ENCODE peak calls at places on chromosomes 13 and 19, in eight cellular contexts. One of them, this sample, is unnamed. For H3K9me3, the result is how much of the 10 kb centered on the place peaks cover.

GRCh38 chr13:29713841-29714240 is 118.4 kb upstream of the SLC7A1 start:
- DNase-seq in neuronal stem cell: no peak
- DNase-seq in IMR-90: peak
- DNase-seq in thoracic aorta: no peak
- DNase-seq in kidney: no peak
- DNase-seq in heart right ventricle: no peak
- DNase-seq in stomach: no peak
- DNase-seq in left ventricle myocardium inferior: no peak
- DNase-seq in this sample: no peak

GRCh38 chr13:112525306-112525945 is 62.5 kb downstream of the TUBGCP3 start:
- DNase-seq in kidney: no peak
- DNase-seq in neuronal stem cell: no peak
- DNase-seq in stomach: no peak
- DNase-seq in left ventricle myocardium inferior: no peak
- DNase-seq in thoracic aorta: no peak
- DNase-seq in IMR-90: peak
- DNase-seq in heart right ventricle: no peak
- DNase-seq in this sample: no peak

GRCh38 chr19:917323-918151 is at the start of gene KISS1R:
- DNase-seq in IMR-90: peak
- DNase-seq in left ventricle myocardium inferior: no peak
- DNase-seq in kidney: no peak
- DNase-seq in thoracic aorta: no peak
- DNase-seq in stomach: peak
- DNase-seq in heart right ventricle: no peak
- DNase-seq in neuronal stem cell: peak
- DNase-seq in this sample: no peak

GRCh38 chr19:41753936-41754529 is 1.3 kb upstream of the CEACAM6 start:
- DNase-seq in neuronal stem cell: peak
- DNase-seq in thoracic aorta: no peak
- DNase-seq in left ventricle myocardium inferior: no peak
- DNase-seq in IMR-90: peak
- DNase-seq in heart right ventricle: peak
- DNase-seq in kidney: no peak
- DNase-seq in stomach: peak
- DNase-seq in this sample: no peak

GRCh38 chr19:3285647-3286176 is 61.3 kb downstream of the CELF5 start:
- DNase-seq in IMR-90: no peak
- DNase-seq in stomach: no peak
- DNase-seq in thoracic aorta: no peak
- DNase-seq in heart right ventricle: no peak
- DNase-seq in kidney: peak
- DNase-seq in neuronal stem cell: peak
- DNase-seq in left ventricle myocardium inferior: no peak
- DNase-seq in this sample: no peak

GRCh38 chr13:64278493-64278892 is 2862.8 kb upstream of the PCDH20 start:
- DNase-seq in stomach: no peak
- DNase-seq in thoracic aorta: no peak
- DNase-seq in kidney: no peak
- DNase-seq in heart right ventricle: no peak
- DNase-seq in left ventricle myocardium inferior: no peak
- DNase-seq in neuronal stem cell: no peak
- DNase-seq in IMR-90: peak
- DNase-seq in this sample: no peak

GRCh38 chr19:16025108-16026101 is 50.9 kb upstream of the TPM4 start:
- DNase-seq in stomach: peak
- DNase-seq in neuronal stem cell: no peak
- DNase-seq in IMR-90: peak
- DNase-seq in thoracic aorta: no peak
- DNase-seq in kidney: no peak
- DNase-seq in left ventricle myocardium inferior: no peak
- DNase-seq in heart right ventricle: no peak
- DNase-seq in this sample: no peak

GRCh38 chr19:47239610-47240296 is 8.8 kb upstream of the BBC3 start:
- DNase-seq in heart right ventricle: no peak
- DNase-seq in left ventricle myocardium inferior: peak
- DNase-seq in stomach: peak
- DNase-seq in kidney: peak
- DNase-seq in neuronal stem cell: no peak
- DNase-seq in thoracic aorta: no peak
- DNase-seq in IMR-90: peak
- DNase-seq in this sample: no peak

GRCh38 chr13:28530729-28531194 is 35.8 kb upstream of the FLT1 start:
- DNase-seq in neuronal stem cell: no peak
- DNase-seq in kidney: peak
- DNase-seq in heart right ventricle: no peak
- DNase-seq in left ventricle myocardium inferior: no peak
- DNase-seq in IMR-90: no peak
- DNase-seq in thoracic aorta: no peak
- DNase-seq in stomach: no peak
- DNase-seq in this sample: no peak

GRCh38 chr19:45792482-45793177 is at the start of gene DMWD:
- DNase-seq in heart right ventricle: peak
- DNase-seq in kidney: peak
- DNase-seq in thoracic aorta: peak
- DNase-seq in left ventricle myocardium inferior: peak
- DNase-seq in neuronal stem cell: peak
- DNase-seq in stomach: peak
- DNase-seq in IMR-90: peak
- DNase-seq in this sample: peak

GRCh38 chr13:49932066-49932465 is 4.1 kb downstream of the SPRYD7 start:
- DNase-seq in neuronal stem cell: no peak
- DNase-seq in IMR-90: no peak
- DNase-seq in thoracic aorta: no peak
- DNase-seq in left ventricle myocardium inferior: no peak
- DNase-seq in kidney: no peak
- DNase-seq in stomach: no peak
- DNase-seq in heart right ventricle: no peak
- DNase-seq in this sample: no peak

GRCh38 chr13:48402325-48402962 is 10.5 kb downstream of the LPAR6 start:
- DNase-seq in left ventricle myocardium inferior: no peak
- DNase-seq in kidney: no peak
- DNase-seq in neuronal stem cell: no peak
- DNase-seq in heart right ventricle: no peak
- DNase-seq in stomach: no peak
- DNase-seq in thoracic aorta: no peak
- DNase-seq in IMR-90: no peak
- DNase-seq in this sample: no peak

GRCh38 chr13:48401480-48401879 is 11.4 kb downstream of the LPAR6 start:
- DNase-seq in neuronal stem cell: no peak
- DNase-seq in IMR-90: no peak
- DNase-seq in left ventricle myocardium inferior: no peak
- DNase-seq in kidney: no peak
- DNase-seq in thoracic aorta: no peak
- DNase-seq in heart right ventricle: no peak
- DNase-seq in stomach: no peak
- DNase-seq in this sample: no peak

GRCh38 chr13:48398450-48399095 is 14.3 kb downstream of the LPAR6 start:
- DNase-seq in neuronal stem cell: no peak
- DNase-seq in kidney: no peak
- DNase-seq in stomach: no peak
- DNase-seq in left ventricle myocardium inferior: no peak
- DNase-seq in IMR-90: peak
- DNase-seq in heart right ventricle: no peak
- DNase-seq in thoracic aorta: no peak
- DNase-seq in this sample: no peak

GRCh38 chr13:48400090-48400694 is 12.7 kb downstream of the LPAR6 start:
- DNase-seq in left ventricle myocardium inferior: no peak
- DNase-seq in stomach: no peak
- DNase-seq in IMR-90: no peak
- DNase-seq in kidney: no peak
- DNase-seq in thoracic aorta: no peak
- DNase-seq in neuronal stem cell: no peak
- DNase-seq in heart right ventricle: no peak
- DNase-seq in this sample: no peak

GRCh38 chr13:48400820-48401219 is 12.1 kb downstream of the LPAR6 start:
- DNase-seq in neuronal stem cell: no peak
- DNase-seq in IMR-90: peak
- DNase-seq in stomach: no peak
- DNase-seq in thoracic aorta: no peak
- DNase-seq in kidney: no peak
- DNase-seq in heart right ventricle: no peak
- DNase-seq in left ventricle myocardium inferior: no peak
- DNase-seq in this sample: no peak
- H3K27ac ChIP-seq in neuronal stem cell: no peak
- H3K27ac ChIP-seq in IMR-90: peak
- H3K27ac ChIP-seq in stomach: peak
- H3K27ac ChIP-seq in thoracic aorta: peak
- H3K27ac ChIP-seq in kidney: peak
- H3K27ac ChIP-seq in heart right ventricle: peak
- H3K27ac ChIP-seq in left ventricle myocardium inferior: peak
- H3K27ac ChIP-seq in this sample: peak

GRCh38 chr19:58196911-58197616 is 14.2 kb downstream of the ZNF274 start:
- DNase-seq in kidney: no peak
- DNase-seq in IMR-90: peak
- DNase-seq in thoracic aorta: no peak
- DNase-seq in neuronal stem cell: no peak
- DNase-seq in left ventricle myocardium inferior: no peak
- DNase-seq in heart right ventricle: no peak
- DNase-seq in stomach: no peak
- DNase-seq in this sample: no peak
- H3K9me3 ChIP-seq in kidney: half or more
- H3K9me3 ChIP-seq in IMR-90: half or more
- H3K9me3 ChIP-seq in thoracic aorta: half or more
- H3K9me3 ChIP-seq in neuronal stem cell: half or more
- H3K9me3 ChIP-seq in left ventricle myocardium inferior: half or more
- H3K9me3 ChIP-seq in heart right ventricle: half or more
- H3K9me3 ChIP-seq in stomach: half or more
- H3K9me3 ChIP-seq in this sample: under half

GRCh38 chr19:58400638-58400915 is 5.1 kb downstream of the RNF225 start:
- DNase-seq in left ventricle myocardium inferior: no peak
- DNase-seq in heart right ventricle: no peak
- DNase-seq in IMR-90: no peak
- DNase-seq in kidney: no peak
- DNase-seq in neuronal stem cell: no peak
- DNase-seq in stomach: no peak
- DNase-seq in thoracic aorta: no peak
- DNase-seq in this sample: no peak
- H3K4me3 ChIP-seq in left ventricle myocardium inferior: peak
- H3K4me3 ChIP-seq in heart right ventricle: peak
- H3K4me3 ChIP-seq in IMR-90: peak
- H3K4me3 ChIP-seq in kidney: peak
- H3K4me3 ChIP-seq in neuronal stem cell: peak
- H3K4me3 ChIP-seq in stomach: peak
- H3K4me3 ChIP-seq in thoracic aorta: peak
- H3K4me3 ChIP-seq in this sample: peak

DNA sequence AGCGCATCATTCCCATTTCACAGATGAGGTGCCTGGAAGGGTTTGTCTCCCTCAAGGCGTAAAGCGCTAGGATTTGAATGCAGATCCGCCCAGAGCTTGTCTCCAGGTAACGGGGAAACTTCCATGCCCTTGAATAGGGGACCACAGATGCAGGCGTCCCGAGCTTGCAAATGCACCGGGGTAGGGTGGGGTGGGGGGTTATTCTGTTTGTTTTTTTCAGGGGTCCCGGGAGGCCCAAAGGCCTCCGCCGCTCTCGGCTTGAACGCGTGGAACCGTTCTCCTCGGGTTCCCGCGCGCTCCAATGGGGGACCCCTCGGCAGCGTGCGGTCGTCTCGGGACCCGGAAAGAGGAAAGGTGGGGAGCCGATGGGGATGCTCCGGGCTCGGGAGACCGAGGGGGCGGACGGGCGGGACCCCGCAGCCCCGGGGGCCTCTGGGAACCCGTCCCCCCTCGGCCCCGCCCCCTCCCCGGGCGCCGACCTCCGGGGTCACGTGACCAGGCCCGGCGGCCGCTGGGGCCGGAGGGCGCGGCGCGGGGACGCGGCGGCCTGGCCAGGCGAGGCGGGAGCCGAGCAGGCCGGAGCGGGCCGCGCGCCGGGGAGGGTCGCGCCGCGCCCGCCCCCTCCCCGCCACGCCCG is at the start of gene PKN1:
- DNase-seq in IMR-90: no peak
- DNase-seq in thoracic aorta: no peak
- DNase-seq in stomach: peak
- DNase-seq in heart right ventricle: peak
- DNase-seq in left ventricle myocardium inferior: peak
- DNase-seq in kidney: peak
- DNase-seq in neuronal stem cell: peak
- DNase-seq in this sample: no peak
- H3K27ac ChIP-seq in IMR-90: peak
- H3K27ac ChIP-seq in thoracic aorta: peak
- H3K27ac ChIP-seq in stomach: peak
- H3K27ac ChIP-seq in heart right ventricle: peak
- H3K27ac ChIP-seq in left ventricle myocardium inferior: peak
- H3K27ac ChIP-seq in kidney: peak
- H3K27ac ChIP-seq in neuronal stem cell: no peak
- H3K27ac ChIP-seq in this sample: peak